ENCODE peak calls at places on chromosomes 2 and 18, in nine cellular contexts. F, N, I, B, T, H, O, Z and K are unnamed samples.

GRCh38 chr2:235827585-235827992 is 333.7 kb downstream of the AGAP1 start:
- DNase-seq in F (peak), N (no peak), I (no peak), B (no peak), T (peak), H (no peak), O (no peak), Z (no peak), K (no peak)

GRCh38 chr2:198314559-198315153 is 510.3 kb downstream of the PLCL1 start:
- DNase-seq in F (peak), N (no peak), I (no peak), B (no peak), T (no peak), H (no peak), O (no peak), Z (no peak), K (no peak)

GRCh38 chr18:8503287-8503686 is 106.0 kb upstream of the RAB12 start:
- DNase-seq in F (no peak), N (no peak), I (no peak), B (no peak), T (no peak), H (no peak), O (no peak), Z (no peak), K (no peak)

GRCh38 chr2:145007673-145008263 is 487.8 kb upstream of the ZEB2 start:
- DNase-seq in F (peak), N (no peak), I (no peak), B (no peak), T (no peak), H (no peak), O (no peak), Z (no peak), K (no peak)

GRCh38 chr2:204776781-204777559 is 231.7 kb downstream of the PARD3B start:
- DNase-seq in F (peak), N (no peak), I (no peak), B (no peak), T (no peak), H (no peak), O (no peak), Z (no peak), K (no peak)

GRCh38 chr2:16330571-16331351 is 334.9 kb downstream of the CYRIA start:
- DNase-seq in F (no peak), N (no peak), I (no peak), B (no peak), T (no peak), H (no peak), O (no peak), Z (no peak), K (no peak)

GRCh38 chr2:121648206-121648605 is 1.1 kb downstream of the CLASP1 start:
- DNase-seq in F (peak), N (no peak), I (no peak), B (no peak), T (no peak), H (no peak), O (no peak), Z (no peak), K (no peak)

GRCh38 chr18:8301427-8302172 is 307.6 kb upstream of the RAB12 start:
- DNase-seq in F (no peak), N (peak), I (peak), B (no peak), T (no peak), H (no peak), O (no peak), Z (no peak), K (no peak)

GRCh38 chr2:192267484-192267883 is 72.8 kb upstream of the TMEFF2 start:
- DNase-seq in F (peak), N (no peak), I (no peak), B (no peak), T (peak), H (no peak), O (no peak), Z (no peak), K (no peak)

GRCh38 chr2:103873719-103874359 is 980.1 kb upstream of the POU3F3 start:
- DNase-seq in F (no peak), N (no peak), I (no peak), B (no peak), T (no peak), H (no peak), O (no peak), Z (no peak), K (no peak)

GRCh38 chr18:11984091-11984490 is 2.8 kb downstream of the IMPA2 start:
- DNase-seq in F (no peak), N (no peak), I (no peak), B (no peak), T (no peak), H (no peak), O (no peak), Z (no peak), K (no peak)

GRCh38 chr18:63936156-63936931 is 12.8 kb upstream of the HMSD start:
- DNase-seq in F (peak), N (peak), I (peak), B (peak), T (peak), H (peak), O (no peak), Z (peak), K (peak)

GRCh38 chr18:76565238-76566173 is 70.5 kb upstream of the ZNF516 start:
- DNase-seq in F (peak), N (peak), I (peak), B (no peak), T (peak), H (peak), O (no peak), Z (no peak), K (no peak)

GRCh38 chr2:50529600-50530218 is 502.2 kb downstream of the NRXN1 start:
- DNase-seq in F (peak), N (no peak), I (no peak), B (no peak), T (no peak), H (no peak), O (no peak), Z (no peak), K (no peak)

GRCh38 chr2:203510941-203511305 is 24.2 kb downstream of the RAPH1 start:
- DNase-seq in F (no peak), N (no peak), I (no peak), B (no peak), T (no peak), H (no peak), O (no peak), Z (no peak), K (no peak)

GRCh38 chr2:191415101-191415500 is 169.9 kb downstream of the MYO1B start:
- DNase-seq in F (no peak), N (no peak), I (no peak), B (no peak), T (no peak), H (no peak), O (no peak), Z (no peak), K (no peak)

GRCh38 chr2:18117592-18117991 is 239.1 kb downstream of the KCNS3 start:
- DNase-seq in F (peak), N (no peak), I (no peak), B (no peak), T (peak), H (peak), O (no peak), Z (no peak), K (no peak)

GRCh38 chr2:109135572-109136185 is 6.7 kb downstream of the SH3RF3 start:
- DNase-seq in F (no peak), N (no peak), I (no peak), B (no peak), T (no peak), H (no peak), O (no peak), Z (no peak), K (no peak)

GRCh38 chr2:240857039-240858008 is 11.3 kb upstream of the AGXT start:
- DNase-seq in F (no peak), N (no peak), I (peak), B (no peak), T (no peak), H (no peak), O (no peak), Z (no peak), K (no peak)